ENCODE peak calls at places on chromosomes 3 and 15, in seven cellular contexts. Q is lower leg skin; T is astrocyte of the spinal cord; K is heart left ventricle; M is CD8-positive, alpha-beta T cell; R is HL-60; X is epithelial cell of esophagus. Z is an unnamed sample.

GRCh38 chr3:4981160-4981687 is 2.0 kb downstream of the BHLHE40 start:
- DNase-seq in Q (no peak), T (peak), K (no peak), M (no peak), R (peak), X (peak), Z (peak)

GRCh38 chr3:58534592-58535494 is 2.1 kb downstream of the ACOX2 start:
- DNase-seq in Q (no peak), T (no peak), K (no peak), M (no peak), R (no peak), X (no peak), Z (no peak)

GRCh38 chr3:138051946-138052802 is 42.2 kb downstream of the CLDN18 start:
- DNase-seq in Q (no peak), T (peak), K (no peak), M (no peak), R (peak), X (peak), Z (peak)

GRCh38 chr3:171181907-171182690 is 155.6 kb upstream of the SLC2A2 start:
- DNase-seq in Q (no peak), T (no peak), K (no peak), M (no peak), R (no peak), X (peak), Z (peak)

GRCh38 chr15:71758716-71759115 is 51.6 kb upstream of the NR2E3 start:
- DNase-seq in Q (no peak), T (no peak), K (no peak), M (no peak), R (no peak), X (no peak), Z (no peak)

GRCh38 chr15:101497484-101498034 is 8.1 kb upstream of the PCSK6 start:
- DNase-seq in Q (no peak), T (no peak), K (no peak), M (no peak), R (no peak), X (no peak), Z (no peak)

GRCh38 chr3:160667452-160667851 is 9.5 kb upstream of the ARL14 start:
- DNase-seq in Q (no peak), T (peak), K (no peak), M (no peak), R (no peak), X (peak), Z (peak)

GRCh38 chr3:155252021-155252420 is 41.5 kb downstream of the STRIT1 start:
- DNase-seq in Q (no peak), T (no peak), K (no peak), M (no peak), R (no peak), X (no peak), Z (no peak)

GRCh38 chr15:80777137-80777536 is 2.0 kb upstream of the CEMIP start:
- DNase-seq in Q (peak), T (peak), K (no peak), M (no peak), R (no peak), X (peak), Z (peak)

GRCh38 chr15:52415628-52416027 is 113.1 kb downstream of the MYO5A start:
- DNase-seq in Q (no peak), T (peak), K (no peak), M (no peak), R (no peak), X (peak), Z (no peak)

GRCh38 chr3:127720985-127721384 is 48.2 kb downstream of the ABTB1 start:
- DNase-seq in Q (no peak), T (no peak), K (no peak), M (no peak), R (no peak), X (no peak), Z (no peak)

GRCh38 chr15:68302729-68303128 is 25.2 kb downstream of the FEM1B start:
- DNase-seq in Q (peak), T (no peak), K (no peak), M (no peak), R (no peak), X (no peak), Z (no peak)

GRCh38 chr3:45088543-45088942 is 57.6 kb downstream of the CDCP1 start:
- DNase-seq in Q (peak), T (no peak), K (no peak), M (no peak), R (no peak), X (peak), Z (no peak)

GRCh38 chr3:70506775-70507174 is 194.3 kb upstream of the MDFIC2 start:
- DNase-seq in Q (no peak), T (no peak), K (no peak), M (no peak), R (no peak), X (no peak), Z (no peak)

GRCh38 chr15:62403164-62403809 is 238.2 kb upstream of the C2CD4B start:
- DNase-seq in Q (no peak), T (peak), K (no peak), M (no peak), R (no peak), X (peak), Z (peak)

GRCh38 chr15:72222433-72222832 is 8.6 kb downstream of the PKM start:
- DNase-seq in Q (peak), T (no peak), K (peak), M (no peak), R (no peak), X (peak), Z (no peak)

GRCh38 chr3:5205165-5205941 is 17.8 kb downstream of the EDEM1 start:
- DNase-seq in Q (no peak), T (peak), K (no peak), M (no peak), R (no peak), X (no peak), Z (no peak)

GRCh38 chr3:37170097-37170496 is 4.3 kb downstream of the LRRFIP2 start:
- DNase-seq in Q (no peak), T (no peak), K (no peak), M (no peak), R (no peak), X (no peak), Z (peak)

GRCh38 chr3:37173806-37174205 is 576 bp downstream of the LRRFIP2 start:
- DNase-seq in Q (no peak), T (no peak), K (no peak), M (no peak), R (no peak), X (peak), Z (no peak)

GRCh38 chr3:37170513-37170912 is 3.9 kb downstream of the LRRFIP2 start:
- DNase-seq in Q (no peak), T (no peak), K (no peak), M (no peak), R (no peak), X (no peak), Z (no peak)

GRCh38 chr3:37168896-37169295 is 5.5 kb downstream of the LRRFIP2 start:
- DNase-seq in Q (no peak), T (no peak), K (no peak), M (no peak), R (no peak), X (no peak), Z (no peak)

GRCh38 chr3:37171144-37171543 is 3.2 kb downstream of the LRRFIP2 start:
- DNase-seq in Q (peak), T (no peak), K (peak), M (no peak), R (no peak), X (no peak), Z (no peak)
- TF ChIP-seq CTCF in Q (no peak), T (no peak), K (no peak), M (no peak), R (no peak), X (no peak), Z (no peak)

DNA sequence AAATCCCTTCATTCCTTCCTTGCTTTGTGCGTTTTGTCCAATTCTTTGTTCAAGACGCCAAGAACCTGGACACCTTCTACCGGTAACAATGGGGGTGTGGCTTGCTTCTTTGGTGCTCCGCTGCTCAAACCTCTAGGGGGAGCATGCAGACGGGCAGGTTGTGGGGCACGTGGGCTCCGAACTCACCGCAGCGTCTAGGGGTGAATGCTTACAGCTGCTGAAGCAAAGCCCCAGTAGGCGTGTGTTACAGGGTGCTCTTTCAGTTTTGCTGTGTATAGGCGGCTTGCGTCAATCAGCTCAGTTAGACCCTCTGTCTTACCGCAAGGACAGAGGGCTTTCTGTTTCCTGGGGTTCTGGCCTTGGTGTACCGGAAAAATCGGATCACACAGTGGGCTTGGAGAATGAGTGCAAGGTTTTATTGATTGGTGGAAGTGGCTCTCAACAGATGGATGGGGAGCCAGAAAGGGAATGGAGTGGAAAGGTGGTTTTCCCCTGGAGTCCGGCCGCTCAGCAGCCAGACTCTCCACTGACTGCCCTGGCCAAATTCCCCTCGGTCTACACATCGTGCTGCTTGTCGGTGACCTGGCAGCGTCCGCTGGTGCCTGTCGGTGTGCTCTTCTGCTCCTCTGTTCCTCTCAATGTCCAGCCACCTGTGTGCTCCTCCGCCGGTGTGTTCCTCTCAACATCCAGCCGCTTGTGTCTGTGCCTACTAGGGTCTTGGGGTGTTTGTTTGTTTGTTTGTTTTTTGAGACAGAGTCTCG is 1.2 kb upstream of the LRRC34 start:
- DNase-seq in Q (no peak), T (no peak), K (no peak), M (peak), R (peak), X (peak), Z (peak)
- H3K4me3 ChIP-seq in Q (no peak), T (peak), K (peak), M (peak), R (peak), X (peak), Z (peak)

DNA sequence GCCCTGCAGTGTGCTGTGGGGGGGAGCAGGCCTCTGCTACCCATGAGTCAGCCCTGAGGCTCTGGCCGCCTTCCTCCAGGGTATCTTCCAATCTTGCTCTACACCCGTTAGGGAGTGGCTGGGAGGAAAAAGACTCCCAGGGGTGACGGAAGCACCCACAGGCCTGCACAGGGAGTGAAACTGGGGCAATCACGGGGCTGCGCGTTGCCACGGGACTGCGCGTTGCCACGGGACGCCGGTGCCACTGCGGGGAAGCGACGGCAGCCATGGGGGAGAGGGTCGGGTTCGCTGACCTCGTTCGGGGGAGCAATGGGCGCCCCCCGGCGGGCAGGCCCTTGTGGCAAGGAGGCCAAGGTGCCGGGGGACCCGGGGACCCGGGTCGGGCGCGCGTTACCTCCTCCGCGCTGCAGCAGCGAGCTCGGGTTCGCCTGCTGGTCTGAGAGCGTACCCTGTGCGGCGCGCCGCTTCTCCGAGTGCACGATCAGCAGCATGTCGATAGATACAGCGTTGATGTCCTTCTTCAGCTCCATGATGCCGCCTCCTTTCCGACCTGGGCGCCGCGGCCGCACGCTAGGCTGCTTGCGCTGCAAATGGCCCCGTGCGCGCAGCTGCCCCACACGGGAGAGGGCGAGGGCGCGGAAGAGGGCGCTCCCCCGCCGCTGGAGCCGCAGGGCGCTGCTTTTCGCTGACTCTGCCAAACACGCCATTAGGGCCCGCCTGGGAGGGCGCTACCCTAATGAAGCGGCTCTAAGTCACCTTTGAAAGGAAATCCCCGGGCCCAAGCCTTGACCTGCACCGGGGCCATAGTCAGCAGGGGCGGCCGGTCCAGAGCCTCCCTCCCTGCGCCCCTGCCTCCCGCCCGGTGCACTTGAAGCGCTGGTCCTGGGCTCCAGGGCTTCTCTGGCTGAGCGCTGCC is at the start of gene KY:
- DNase-seq in Q (peak), T (peak), K (peak), M (no peak), R (peak), X (peak), Z (peak)
- TF ChIP-seq CTCF in Q (no peak), T (no peak), K (no peak), M (no peak), R (no peak), X (no peak), Z (no peak)

GRCh38 chr3:53169832-53170324 is 8.9 kb downstream of the PRKCD start:
- DNase-seq in Q (no peak), T (no peak), K (no peak), M (no peak), R (no peak), X (no peak), Z (no peak)
- H3K4me3 ChIP-seq in Q (no peak), T (no peak), K (no peak), M (no peak), R (peak), X (no peak), Z (no peak)

GRCh38 chr3:188349276-188349962 is 195.5 kb downstream of the LPP start:
- DNase-seq in Q (no peak), T (no peak), K (no peak), M (no peak), R (no peak), X (peak), Z (peak)
- TF ChIP-seq CTCF in Q (no peak), T (peak), K (no peak), M (no peak), R (no peak), X (no peak), Z (peak)

GRCh38 chr15:36914466-36914865 is 185.9 kb downstream of the MEIS2 start:
- DNase-seq in Q (no peak), T (no peak), K (no peak), M (no peak), R (no peak), X (no peak), Z (no peak)
- H3K4me3 ChIP-seq in Q (no peak), T (no peak), K (no peak), M (no peak), R (no peak), X (no peak), Z (no peak)

DNA sequence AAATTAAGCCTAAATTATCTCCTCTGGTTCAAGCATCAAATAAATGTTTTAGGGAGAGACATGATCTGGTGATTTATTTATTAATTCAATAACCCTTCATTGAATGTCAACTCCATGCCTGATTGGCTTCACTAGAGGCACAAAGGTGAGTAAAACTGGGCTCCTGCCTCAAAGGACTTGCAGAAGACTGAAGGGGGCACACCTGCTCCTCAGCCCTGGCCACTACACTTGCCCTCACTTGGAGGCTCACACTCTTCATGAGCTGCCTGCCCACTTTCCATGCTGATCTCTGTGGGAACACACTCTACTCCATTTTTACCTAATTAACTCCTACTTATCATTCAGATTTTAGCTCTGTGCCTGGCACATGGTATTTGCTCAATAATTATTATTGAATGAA is 84.4 kb upstream of the KCNMB2 start:
- DNase-seq in Q (no peak), T (no peak), K (no peak), M (no peak), R (no peak), X (no peak), Z (no peak)
- TF ChIP-seq CTCF in Q (no peak), T (no peak), K (no peak), M (no peak), R (no peak), X (no peak), Z (no peak)

Z was measured in choroid plexus epithelial cell.